ENCODE peak calls at places on chromosomes 1 and 21, in four cellular contexts. B is astrocyte of the spinal cord, Q is Right ventricle myocardium superior, C is GM23338. G is an unnamed sample.

GRCh38 chr21:32653326-32653901 is 41.2 kb upstream of the CFAP298 start:
- DNase-seq in B (peak), C (peak), Q (no peak), G (no peak)

GRCh38 chr1:37946703-37947360 is at the start of gene INPP5B:
- DNase-seq in C (peak), Q (peak), B (peak), G (peak)

GRCh38 chr1:19222979-19223824 is 13.1 kb upstream of the UBR4 start:
- DNase-seq in Q (no peak), B (peak), C (no peak), G (no peak)

GRCh38 chr1:181021811-181022434 is 747 bp downstream of the STX6 start:
- DNase-seq in Q (peak), C (peak), B (peak), G (peak)

GRCh38 chr1:224865510-224865909 is 64.0 kb upstream of the DNAH14 start:
- DNase-seq in Q (no peak), B (no peak), C (no peak), G (no peak)

GRCh38 chr1:189662190-189662589 is 815.5 kb downstream of the BRINP3 start:
- DNase-seq in B (no peak), Q (no peak), C (no peak), G (no peak)

GRCh38 chr1:10114746-10115145 is 82.0 kb downstream of the UBE4B start:
- DNase-seq in C (no peak), B (no peak), Q (no peak), G (no peak)

GRCh38 chr1:173329747-173330146 is 122.6 kb upstream of the TNFSF4 start:
- DNase-seq in B (peak), C (no peak), Q (no peak), G (no peak)

GRCh38 chr1:200415693-200416593 is 6.1 kb upstream of the ZNF281 start:
- DNase-seq in Q (peak), B (peak), C (no peak), G (peak)

GRCh38 chr1:241802849-241803248 is 45.2 kb upstream of the EXO1 start:
- DNase-seq in C (no peak), Q (no peak), B (no peak), G (no peak)

G was measured in left cardiac atrium.